ENCODE peak calls at places on chromosomes 2 and 18, in nine cellular contexts. One of them, this sample, is unnamed.
A peak's percentile ranks its signal among the peaks of the same experiment; 100 is the strongest.

GRCh38 chr2:54632733-54633692 is 90.4 kb upstream of the EML6 start:
- DNase-seq in LNCaP clone FGC: no peak
- DNase-seq in fibroblast of pulmonary artery: peak; percentile 84
- DNase-seq in astrocyte of the spinal cord: peak; percentile 82
- DNase-seq in pancreas: no peak
- DNase-seq in MM.1S: no peak
- DNase-seq in psoas muscle: peak; percentile 70
- DNase-seq in adrenal gland: no peak
- DNase-seq in body of pancreas: peak; percentile 22
- DNase-seq in this sample: peak; percentile 29

GRCh38 chr2:158325031-158325781 is 131.3 kb downstream of the CCDC148 start:
- DNase-seq in pancreas: no peak
- DNase-seq in adrenal gland: no peak
- DNase-seq in body of pancreas: no peak
- DNase-seq in LNCaP clone FGC: no peak
- DNase-seq in psoas muscle: no peak
- DNase-seq in MM.1S: no peak
- DNase-seq in astrocyte of the spinal cord: peak; percentile 42
- DNase-seq in fibroblast of pulmonary artery: peak; percentile 11
- DNase-seq in this sample: peak; percentile 4

GRCh38 chr2:157331696-157332095 is 6.1 kb upstream of the ERMN start:
- DNase-seq in MM.1S: peak; percentile 30
- DNase-seq in adrenal gland: no peak
- DNase-seq in psoas muscle: no peak
- DNase-seq in body of pancreas: no peak
- DNase-seq in astrocyte of the spinal cord: no peak
- DNase-seq in fibroblast of pulmonary artery: no peak
- DNase-seq in LNCaP clone FGC: no peak
- DNase-seq in pancreas: no peak
- DNase-seq in this sample: no peak

GRCh38 chr18:24502621-24503020 is 42.2 kb downstream of the HRH4 start:
- DNase-seq in pancreas: no peak
- DNase-seq in fibroblast of pulmonary artery: no peak
- DNase-seq in body of pancreas: no peak
- DNase-seq in MM.1S: no peak
- DNase-seq in LNCaP clone FGC: peak; percentile 56
- DNase-seq in astrocyte of the spinal cord: no peak
- DNase-seq in adrenal gland: no peak
- DNase-seq in psoas muscle: no peak
- DNase-seq in this sample: no peak

GRCh38 chr18:50410008-50410407 is 35.2 kb downstream of the SKA1 start:
- DNase-seq in LNCaP clone FGC: no peak
- DNase-seq in pancreas: no peak
- DNase-seq in astrocyte of the spinal cord: no peak
- DNase-seq in psoas muscle: no peak
- DNase-seq in adrenal gland: no peak
- DNase-seq in MM.1S: peak; percentile 19
- DNase-seq in body of pancreas: no peak
- DNase-seq in fibroblast of pulmonary artery: no peak
- DNase-seq in this sample: no peak

GRCh38 chr18:28834889-28835288 is 658.0 kb upstream of the CDH2 start:
- DNase-seq in body of pancreas: no peak
- DNase-seq in adrenal gland: no peak
- DNase-seq in fibroblast of pulmonary artery: peak; percentile 68
- DNase-seq in MM.1S: no peak
- DNase-seq in pancreas: no peak
- DNase-seq in astrocyte of the spinal cord: peak; percentile 76
- DNase-seq in LNCaP clone FGC: no peak
- DNase-seq in psoas muscle: no peak
- DNase-seq in this sample: peak; percentile 75

GRCh38 chr2:217331577-217332139 is 471.8 kb upstream of the TNP1 start:
- DNase-seq in fibroblast of pulmonary artery: peak; percentile 73
- DNase-seq in psoas muscle: no peak
- DNase-seq in MM.1S: no peak
- DNase-seq in adrenal gland: no peak
- DNase-seq in LNCaP clone FGC: no peak
- DNase-seq in astrocyte of the spinal cord: peak; percentile 71
- DNase-seq in pancreas: peak; percentile 29
- DNase-seq in body of pancreas: peak; percentile 54
- DNase-seq in this sample: peak; percentile 16

GRCh38 chr2:134917219-134917957 is 1.2 kb upstream of the CCNT2 start:
- DNase-seq in pancreas: peak; percentile 21
- DNase-seq in fibroblast of pulmonary artery: no peak
- DNase-seq in MM.1S: no peak
- DNase-seq in body of pancreas: no peak
- DNase-seq in adrenal gland: peak; percentile 12
- DNase-seq in LNCaP clone FGC: no peak
- DNase-seq in astrocyte of the spinal cord: no peak
- DNase-seq in psoas muscle: no peak
- DNase-seq in this sample: no peak

GRCh38 chr2:179179719-179180118 is 84.9 kb downstream of the SESTD1 start:
- DNase-seq in pancreas: no peak
- DNase-seq in psoas muscle: no peak
- DNase-seq in fibroblast of pulmonary artery: no peak
- DNase-seq in LNCaP clone FGC: no peak
- DNase-seq in body of pancreas: no peak
- DNase-seq in adrenal gland: no peak
- DNase-seq in MM.1S: no peak
- DNase-seq in astrocyte of the spinal cord: no peak
- DNase-seq in this sample: no peak

GRCh38 chr2:14633031-14633430 is 514 bp downstream of the LRATD1 start:
- DNase-seq in psoas muscle: peak; percentile 47
- DNase-seq in body of pancreas: peak; percentile 17
- DNase-seq in astrocyte of the spinal cord: no peak
- DNase-seq in MM.1S: no peak
- DNase-seq in fibroblast of pulmonary artery: no peak
- DNase-seq in adrenal gland: no peak
- DNase-seq in LNCaP clone FGC: no peak
- DNase-seq in pancreas: peak; percentile 7
- DNase-seq in this sample: peak; percentile 16

GRCh38 chr2:38092196-38092902 is 16.4 kb upstream of the CYP1B1 start:
- DNase-seq in LNCaP clone FGC: no peak
- DNase-seq in astrocyte of the spinal cord: peak; percentile 96
- DNase-seq in MM.1S: no peak
- DNase-seq in pancreas: no peak
- DNase-seq in fibroblast of pulmonary artery: peak; percentile 77
- DNase-seq in body of pancreas: no peak
- DNase-seq in adrenal gland: peak; percentile 39
- DNase-seq in psoas muscle: peak; percentile 82
- DNase-seq in this sample: peak; percentile 92

GRCh38 chr2:22734373-22735045 is 650.5 kb upstream of the KLHL29 start:
- DNase-seq in astrocyte of the spinal cord: no peak
- DNase-seq in body of pancreas: no peak
- DNase-seq in MM.1S: no peak
- DNase-seq in adrenal gland: no peak
- DNase-seq in pancreas: no peak
- DNase-seq in psoas muscle: no peak
- DNase-seq in fibroblast of pulmonary artery: no peak
- DNase-seq in LNCaP clone FGC: no peak
- DNase-seq in this sample: no peak

GRCh38 chr2:54845514-54845913 is 122.1 kb downstream of the EML6 start:
- DNase-seq in adrenal gland: no peak
- DNase-seq in LNCaP clone FGC: no peak
- DNase-seq in body of pancreas: no peak
- DNase-seq in astrocyte of the spinal cord: peak; percentile 48
- DNase-seq in MM.1S: no peak
- DNase-seq in pancreas: no peak
- DNase-seq in psoas muscle: no peak
- DNase-seq in fibroblast of pulmonary artery: no peak
- DNase-seq in this sample: peak; percentile 45

GRCh38 chr18:60623331-60623730 is 250.8 kb upstream of the MC4R start:
- DNase-seq in psoas muscle: no peak
- DNase-seq in body of pancreas: no peak
- DNase-seq in LNCaP clone FGC: no peak
- DNase-seq in fibroblast of pulmonary artery: no peak
- DNase-seq in MM.1S: no peak
- DNase-seq in astrocyte of the spinal cord: no peak
- DNase-seq in adrenal gland: no peak
- DNase-seq in pancreas: no peak
- DNase-seq in this sample: no peak

GRCh38 chr2:37625781-37626548 is 45.5 kb downstream of the CDC42EP3 start:
- DNase-seq in fibroblast of pulmonary artery: no peak
- DNase-seq in MM.1S: peak; percentile 89
- DNase-seq in adrenal gland: no peak
- DNase-seq in pancreas: peak; percentile 41
- DNase-seq in astrocyte of the spinal cord: peak; percentile 72
- DNase-seq in psoas muscle: no peak
- DNase-seq in body of pancreas: peak; percentile 29
- DNase-seq in LNCaP clone FGC: no peak
- DNase-seq in this sample: no peak

DNA sequence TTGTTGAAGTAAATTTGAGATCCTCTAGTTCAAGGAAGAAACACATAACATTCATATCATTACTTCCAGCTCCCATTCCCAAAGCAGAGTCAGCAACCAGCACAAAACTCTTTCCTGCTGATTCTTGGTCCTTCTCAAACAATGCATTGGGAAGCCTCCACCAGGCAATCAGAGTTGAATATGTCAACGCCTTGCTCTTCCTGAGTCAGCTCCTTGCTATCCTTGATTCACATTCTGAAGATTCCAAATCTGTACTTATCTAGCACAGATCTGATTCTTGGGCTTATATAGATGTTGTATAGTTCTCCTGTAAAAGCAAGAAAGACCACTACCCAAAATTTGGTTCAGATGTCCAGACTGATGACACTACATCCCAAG is 29.6 kb downstream of the CFAP210 start:
- DNase-seq in astrocyte of the spinal cord: no peak
- DNase-seq in adrenal gland: no peak
- DNase-seq in MM.1S: no peak
- DNase-seq in fibroblast of pulmonary artery: peak; percentile 8
- DNase-seq in psoas muscle: no peak
- DNase-seq in LNCaP clone FGC: no peak
- DNase-seq in body of pancreas: no peak
- DNase-seq in pancreas: no peak
- DNase-seq in this sample: peak; percentile 41
- TF ChIP-seq CTCF in astrocyte of the spinal cord: no peak
- TF ChIP-seq CTCF in adrenal gland: no peak
- TF ChIP-seq CTCF in MM.1S: no peak
- TF ChIP-seq CTCF in fibroblast of pulmonary artery: no peak
- TF ChIP-seq CTCF in psoas muscle: no peak
- TF ChIP-seq CTCF in LNCaP clone FGC: no peak
- TF ChIP-seq CTCF in body of pancreas: no peak
- TF ChIP-seq CTCF in pancreas: no peak
- TF ChIP-seq CTCF in this sample: no peak

DNA sequence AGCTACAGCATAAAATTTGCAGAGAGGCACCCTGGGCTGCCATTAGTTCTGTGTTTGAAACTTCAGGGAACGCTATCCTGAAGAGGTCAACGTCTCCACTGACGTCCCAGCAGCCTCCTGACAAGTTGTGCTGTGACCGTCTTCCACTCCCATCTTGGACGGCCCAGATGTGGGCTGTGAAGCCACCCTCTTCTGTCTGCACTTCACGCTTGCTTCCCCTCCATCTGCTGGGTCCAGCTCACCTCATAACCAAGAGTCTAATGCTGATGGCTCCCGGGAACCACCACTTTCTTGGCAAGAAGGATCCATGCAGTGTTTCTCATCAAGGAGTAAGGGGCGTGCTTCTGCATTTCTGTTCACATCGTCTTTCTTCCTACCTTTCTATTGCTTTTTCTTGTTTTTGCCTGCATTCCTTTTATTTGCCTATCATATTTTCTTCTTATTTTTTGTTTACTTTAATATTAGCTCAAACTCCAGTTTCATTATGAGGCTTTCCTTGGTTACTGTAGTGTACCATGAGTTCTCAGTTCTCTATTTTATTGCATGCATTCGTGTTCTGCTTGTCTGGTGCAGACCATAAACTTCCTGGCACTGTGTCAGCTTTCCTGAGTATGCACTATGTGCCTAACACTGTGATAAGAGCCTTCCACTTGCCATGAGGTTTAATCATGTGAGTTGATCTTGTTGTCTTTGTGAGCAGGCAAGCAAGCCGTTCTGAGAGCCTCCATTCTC is 631.8 kb upstream of the RAB6C start:
- DNase-seq in MM.1S: peak; percentile 55
- DNase-seq in astrocyte of the spinal cord: no peak
- DNase-seq in body of pancreas: no peak
- DNase-seq in pancreas: no peak
- DNase-seq in adrenal gland: peak; percentile 32
- DNase-seq in LNCaP clone FGC: peak; percentile 18
- DNase-seq in fibroblast of pulmonary artery: no peak
- DNase-seq in psoas muscle: no peak
- DNase-seq in this sample: no peak
- H3K4me3 ChIP-seq in MM.1S: no peak overlapping the region
- H3K4me3 ChIP-seq in astrocyte of the spinal cord: no peak overlapping the region
- H3K4me3 ChIP-seq in body of pancreas: no peak overlapping the region
- H3K4me3 ChIP-seq in pancreas: no peak overlapping the region
- H3K4me3 ChIP-seq in adrenal gland: no peak overlapping the region
- H3K4me3 ChIP-seq in LNCaP clone FGC: no peak overlapping the region
- H3K4me3 ChIP-seq in fibroblast of pulmonary artery: no peak overlapping the region
- H3K4me3 ChIP-seq in psoas muscle: no peak overlapping the region
- H3K4me3 ChIP-seq in this sample: no peak overlapping the region

DNA sequence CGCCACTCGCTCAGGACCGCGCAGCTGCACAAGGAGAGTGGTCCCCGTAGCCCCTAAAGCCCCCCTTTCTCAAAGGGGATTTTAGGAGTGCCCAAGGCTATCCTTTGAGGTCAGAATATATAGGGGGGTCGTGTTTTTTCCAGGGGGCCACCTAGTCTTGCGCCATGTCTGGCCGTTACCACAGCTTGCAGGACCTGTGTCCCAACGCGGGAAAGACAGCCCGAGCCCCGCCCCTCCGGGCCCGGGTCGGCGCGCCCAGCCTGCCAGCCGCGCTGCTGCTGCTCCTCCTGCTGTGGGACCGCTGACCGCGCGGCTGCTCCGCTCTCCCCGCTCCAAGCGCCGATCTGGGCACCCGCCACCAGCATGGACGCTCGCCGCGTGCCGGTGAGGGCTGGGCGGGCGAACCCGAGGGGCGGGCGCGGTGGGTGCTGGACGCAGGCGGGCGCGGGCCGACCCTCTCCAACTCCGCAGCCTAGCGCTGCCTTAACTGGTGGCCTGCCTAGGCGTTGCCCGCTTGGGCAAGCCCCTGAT is at the start of gene CDCA7:
- DNase-seq in pancreas: peak; percentile 53
- DNase-seq in MM.1S: peak; percentile 59
- DNase-seq in body of pancreas: peak; percentile 67
- DNase-seq in adrenal gland: no peak
- DNase-seq in LNCaP clone FGC: peak; percentile 21
- DNase-seq in astrocyte of the spinal cord: peak; percentile 68
- DNase-seq in fibroblast of pulmonary artery: peak; percentile 60
- DNase-seq in psoas muscle: peak; percentile 82
- DNase-seq in this sample: peak; percentile 43
- TF ChIP-seq CTCF in pancreas: no peak
- TF ChIP-seq CTCF in MM.1S: no peak
- TF ChIP-seq CTCF in body of pancreas: no peak
- TF ChIP-seq CTCF in adrenal gland: no peak
- TF ChIP-seq CTCF in LNCaP clone FGC: peak; percentile 34
- TF ChIP-seq CTCF in astrocyte of the spinal cord: no peak
- TF ChIP-seq CTCF in fibroblast of pulmonary artery: no peak
- TF ChIP-seq CTCF in psoas muscle: no peak
- TF ChIP-seq CTCF in this sample: no peak

DNA sequence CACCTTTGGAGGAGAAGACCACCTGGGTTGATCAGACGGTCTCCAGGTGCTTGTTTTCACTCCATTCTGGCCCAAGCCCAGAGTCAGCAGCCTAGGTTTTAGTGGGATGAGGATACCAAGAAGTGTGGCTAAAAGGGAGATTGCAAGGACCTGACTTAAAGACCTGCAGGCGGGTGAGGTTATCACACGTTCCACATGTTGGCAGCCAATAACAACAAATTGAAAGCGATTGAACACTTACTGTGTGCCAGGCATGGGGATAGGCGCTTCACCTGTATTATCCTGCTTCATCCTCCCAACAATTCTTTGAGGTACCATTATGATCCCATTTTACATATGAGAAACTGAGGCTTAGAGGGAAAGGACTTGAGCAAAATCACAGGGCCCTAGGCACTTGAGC is 5.0 kb downstream of the ARL4C start:
- DNase-seq in fibroblast of pulmonary artery: no peak
- DNase-seq in body of pancreas: no peak
- DNase-seq in adrenal gland: no peak
- DNase-seq in LNCaP clone FGC: no peak
- DNase-seq in pancreas: no peak
- DNase-seq in psoas muscle: no peak
- DNase-seq in MM.1S: no peak
- DNase-seq in astrocyte of the spinal cord: no peak
- DNase-seq in this sample: no peak
- H3K4me3 ChIP-seq in fibroblast of pulmonary artery: no peak overlapping the region
- H3K4me3 ChIP-seq in body of pancreas: no peak overlapping the region
- H3K4me3 ChIP-seq in adrenal gland: no peak overlapping the region
- H3K4me3 ChIP-seq in LNCaP clone FGC: no peak overlapping the region
- H3K4me3 ChIP-seq in pancreas: no peak overlapping the region
- H3K4me3 ChIP-seq in psoas muscle: no peak overlapping the region
- H3K4me3 ChIP-seq in MM.1S: no peak overlapping the region
- H3K4me3 ChIP-seq in astrocyte of the spinal cord: peak overlapping the region; percentile 81
- H3K4me3 ChIP-seq in this sample: no peak overlapping the region

This sample was measured in foreskin fibroblast.